ENCODE peak calls at places on chromosomes 1 and 21, in eight cellular contexts. F is BE2C, E is spleen, B is HCT116, H is left ventricle myocardium inferior, L is thoracic aorta, N is uterus, Y is GM23338. X is an unnamed sample.

GRCh38 chr1:183841950-183842816 is 37.3 kb downstream of the RGL1 start:
- DNase-seq in Y (no peak), B (no peak), F (peak; percentile 42), H (peak; percentile 19), L (no peak), E (no peak), N (no peak), X (peak; percentile 62)

GRCh38 chr1:23589506-23589872 is 30.2 kb upstream of the ID3 start:
- DNase-seq in E (no peak), B (no peak), F (peak; percentile 15), N (no peak), L (no peak), Y (no peak), H (no peak), X (no peak)

GRCh38 chr1:50858761-50859160 is 101.3 kb downstream of the FAF1 start:
- DNase-seq in E (no peak), N (no peak), B (no peak), L (no peak), F (no peak), H (no peak), Y (no peak), X (no peak)

GRCh38 chr1:169809370-169810095 is 14.8 kb upstream of the METTL18 start:
- DNase-seq in F (peak; percentile 20), H (no peak), N (no peak), L (no peak), B (peak; percentile 21), E (no peak), Y (peak; percentile 57), X (peak; percentile 37)

GRCh38 chr1:90391116-90391515 is 326.0 kb downstream of the BARHL2 start:
- DNase-seq in L (no peak), E (no peak), Y (no peak), B (no peak), H (no peak), F (no peak), N (no peak), X (peak; percentile 48)

GRCh38 chr1:174736831-174737230 is 262.9 kb upstream of the CACYBP start:
- DNase-seq in Y (peak; percentile 30), H (no peak), F (no peak), N (no peak), L (no peak), B (no peak), E (no peak), X (no peak)

GRCh38 chr1:97929874-97930465 is 9.1 kb upstream of the DPYD start:
- DNase-seq in F (no peak), E (no peak), N (no peak), Y (no peak), H (no peak), L (no peak), B (no peak), X (no peak)

GRCh38 chr1:36881541-36881940 is 152.8 kb downstream of the GRIK3 start:
- DNase-seq in L (no peak), B (no peak), F (no peak), Y (no peak), H (no peak), E (no peak), N (no peak), X (no peak)

GRCh38 chr1:94658221-94658620 is 116.7 kb upstream of the F3 start:
- DNase-seq in H (peak; percentile 39), F (no peak), L (peak; percentile 14), Y (no peak), B (no peak), N (no peak), E (no peak), X (peak; percentile 83)

GRCh38 chr1:173504268-173504667 is 27.1 kb downstream of the PRDX6 start:
- DNase-seq in F (no peak), L (no peak), E (no peak), H (no peak), B (no peak), Y (no peak), N (no peak), X (no peak)

GRCh38 chr1:247576514-247576913 is 11.6 kb upstream of the OR2G2 start:
- DNase-seq in Y (peak; percentile 46), H (no peak), E (no peak), F (no peak), N (no peak), B (peak; percentile 4), L (no peak), X (peak; percentile 1)

GRCh38 chr1:204549313-204549712 is 33.1 kb downstream of the MDM4 start:
- DNase-seq in B (no peak), E (no peak), F (no peak), L (no peak), N (no peak), H (no peak), Y (no peak), X (no peak)

GRCh38 chr1:26028490-26028980 is 7.0 kb downstream of the EXTL1 start:
- DNase-seq in E (no peak), B (no peak), L (no peak), H (no peak), N (no peak), Y (no peak), F (no peak), X (no peak)

GRCh38 chr1:177771688-177772087 is 198.2 kb downstream of the SEC16B start:
- DNase-seq in L (no peak), E (no peak), H (no peak), Y (no peak), B (no peak), F (no peak), N (no peak), X (no peak)

GRCh38 chr1:150154143-150154542 is 4.4 kb downstream of the PLEKHO1 start:
- DNase-seq in N (peak; percentile 62), E (no peak), B (no peak), Y (no peak), F (no peak), H (no peak), L (no peak), X (no peak)

GRCh38 chr1:93598861-93599439 is 82.7 kb downstream of the BCAR3 start:
- DNase-seq in F (no peak), H (no peak), Y (no peak), L (no peak), E (peak; percentile 34), B (no peak), N (no peak), X (no peak)

GRCh38 chr21:41508415-41509205 is 652 bp upstream of the TMPRSS2 start:
- DNase-seq in H (no peak), Y (peak; percentile 65), N (no peak), F (no peak), B (no peak), L (no peak), E (no peak), X (no peak)

GRCh38 chr1:89908993-89909436 is 85.9 kb upstream of the ZNF326 start:
- DNase-seq in L (no peak), N (no peak), F (no peak), B (no peak), H (no peak), E (no peak), Y (no peak), X (peak; percentile 91)

GRCh38 chr1:158611916-158612315 is 6.8 kb downstream of the OR10Z1 start:
- DNase-seq in L (no peak), H (no peak), N (no peak), B (no peak), E (no peak), Y (no peak), F (no peak), X (peak; percentile 23)

GRCh38 chr1:116694524-116694923 is 27.0 kb upstream of the IGSF3 start:
- DNase-seq in B (no peak), F (no peak), Y (no peak), H (no peak), E (no peak), N (no peak), L (no peak), X (peak; percentile 62)

GRCh38 chr1:116686723-116687368 is 19.3 kb upstream of the IGSF3 start:
- DNase-seq in Y (no peak), N (no peak), H (no peak), L (no peak), F (no peak), B (no peak), E (no peak), X (no peak)

GRCh38 chr1:116693759-116694482 is 26.4 kb upstream of the IGSF3 start:
- DNase-seq in L (no peak), E (no peak), N (no peak), B (no peak), H (no peak), F (peak; percentile 46), Y (no peak), X (peak; percentile 98)

GRCh38 chr1:116686175-116686574 is 18.6 kb upstream of the IGSF3 start:
- DNase-seq in L (no peak), N (no peak), Y (no peak), H (no peak), E (no peak), F (no peak), B (no peak), X (no peak)

DNA sequence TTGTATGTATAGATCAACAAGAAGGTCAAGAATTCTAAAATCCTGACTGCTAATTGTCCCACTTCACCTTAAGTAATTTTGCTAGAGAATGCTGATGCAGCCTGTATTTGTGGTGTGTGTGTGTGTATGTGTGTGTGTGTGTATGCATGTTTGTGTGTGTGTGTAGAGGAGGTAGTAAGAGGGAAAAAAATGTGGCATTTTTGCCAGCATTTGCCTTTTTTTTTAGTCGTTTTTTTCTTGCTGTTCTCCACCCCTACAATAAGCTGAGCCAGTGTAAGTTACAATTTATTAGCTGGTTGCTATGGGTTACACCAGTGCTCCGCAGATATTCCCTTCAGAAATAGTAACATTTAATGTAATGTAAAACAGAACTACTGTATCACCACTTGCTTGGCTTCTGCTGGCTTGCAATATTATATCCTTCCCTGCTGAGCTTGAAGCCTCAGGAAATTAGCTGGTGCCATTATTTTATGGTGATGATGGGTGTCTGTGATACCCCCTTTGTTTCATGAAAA is 23.3 kb upstream of the IGSF3 start:
- DNase-seq in N (no peak), E (no peak), H (no peak), Y (no peak), F (no peak), L (no peak), B (no peak), X (no peak)
- TF ChIP-seq CTCF in N (no peak), E (no peak), H (no peak), Y (no peak), F (no peak), L (no peak), B (no peak), X (no peak)

GRCh38 chr1:187185389-187185788 is 356.6 kb downstream of the PLA2G4A start:
- DNase-seq in Y (peak; percentile 16), N (no peak), E (no peak), L (no peak), B (no peak), H (no peak), F (no peak), X (no peak)
- H3K27me3 ChIP-seq in Y (no peaks in the 10 kb centered on the region), N (no peaks in the 10 kb centered on the region), E (no peaks in the 10 kb centered on the region), L (no peaks in the 10 kb centered on the region), B (no peaks in the 10 kb centered on the region), H (no peaks in the 10 kb centered on the region), F (no peaks in the 10 kb centered on the region), X (no peaks in the 10 kb centered on the region)

GRCh38 chr21:30227633-30228404 is 11.9 kb upstream of the CLDN8 start:
- DNase-seq in B (no peak), L (no peak), N (peak; percentile 27), Y (no peak), F (no peak), E (no peak), H (no peak), X (peak; percentile 100)
- H3K36me3 ChIP-seq in B (no peaks in the 10 kb centered on the region), L (no peaks in the 10 kb centered on the region), N (no peaks in the 10 kb centered on the region), Y (no peaks in the 10 kb centered on the region), F (no peaks in the 10 kb centered on the region), E (no peaks in the 10 kb centered on the region), H (no peaks in the 10 kb centered on the region), X (no peaks in the 10 kb centered on the region)

DNA sequence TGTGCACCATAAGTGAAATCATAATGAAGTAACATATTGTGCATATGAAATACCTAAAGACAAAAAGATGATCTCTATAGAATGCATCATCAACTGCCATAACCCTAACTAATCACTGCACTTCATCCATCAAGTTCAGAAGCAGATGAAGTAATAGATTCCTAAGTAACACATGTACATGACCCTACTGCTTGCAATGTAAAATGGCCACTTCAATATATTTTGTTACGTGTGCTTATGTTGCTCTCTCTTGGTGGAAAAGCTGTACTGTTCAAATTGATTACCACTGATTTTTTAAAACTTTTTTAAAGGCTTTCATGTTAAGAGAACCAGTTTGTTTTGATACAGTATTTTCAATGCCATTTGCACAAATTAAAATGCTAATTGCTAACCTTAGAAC is 141.8 kb downstream of the TTLL7 start:
- DNase-seq in Y (peak; percentile 23), E (no peak), L (no peak), N (no peak), F (no peak), B (no peak), H (no peak), X (peak; percentile 25)
- TF ChIP-seq CTCF in Y (peak; percentile 39), E (no peak), L (peak; percentile 15), N (peak; percentile 24), F (peak; percentile 46), B (peak; percentile 40), H (peak; percentile 51), X (no peak)